ENCODE peak calls at places on chromosome 9, in ten cellular contexts. F, H, O, P, Y, A, I, U, Z and D are unnamed samples.

GRCh38 chr9:131019387-131020239 is 10.6 kb downstream of the LAMC3 start:
- DNase-seq in F (no peak), H (no peak), O (no peak), P (peak), Y (no peak), A (no peak), I (no peak), U (no peak), Z (peak), D (peak)

GRCh38 chr9:93270976-93271375 is 87.0 kb downstream of the WNK2 start:
- DNase-seq in F (no peak), H (peak), O (no peak), P (no peak), Y (no peak), A (no peak), I (no peak), U (no peak), Z (no peak), D (no peak)

GRCh38 chr9:37543468-37543867 is 32.7 kb downstream of the FBXO10 start:
- DNase-seq in F (no peak), H (no peak), O (no peak), P (no peak), Y (no peak), A (no peak), I (no peak), U (no peak), Z (no peak), D (no peak)

GRCh38 chr9:133107245-133107722 is 13.8 kb downstream of the RALGDS start:
- DNase-seq in F (no peak), H (no peak), O (no peak), P (no peak), Y (no peak), A (no peak), I (no peak), U (no peak), Z (no peak), D (no peak)

GRCh38 chr9:83536332-83536731 is 1.9 kb downstream of the FRMD3 start:
- DNase-seq in F (no peak), H (no peak), O (peak), P (no peak), Y (no peak), A (no peak), I (no peak), U (peak), Z (no peak), D (no peak)

GRCh38 chr9:34254141-34254913 is 74.7 kb downstream of the KIF24 start:
- DNase-seq in F (no peak), H (no peak), O (no peak), P (no peak), Y (no peak), A (no peak), I (no peak), U (no peak), Z (peak), D (no peak)

GRCh38 chr9:107425110-107426025 is 64.2 kb downstream of the KLF4 start:
- DNase-seq in F (peak), H (peak), O (peak), P (no peak), Y (peak), A (peak), I (peak), U (peak), Z (peak), D (no peak)

GRCh38 chr9:128245293-128246151 is 30.3 kb downstream of the GOLGA2 start:
- DNase-seq in F (no peak), H (no peak), O (no peak), P (no peak), Y (no peak), A (no peak), I (no peak), U (no peak), Z (peak), D (no peak)

GRCh38 chr9:120873512-120873911 is 3.5 kb downstream of the PHF19 start:
- DNase-seq in F (no peak), H (no peak), O (peak), P (peak), Y (peak), A (peak), I (no peak), U (no peak), Z (no peak), D (no peak)

GRCh38 chr9:135850737-135851136 is 56.6 kb downstream of the CAMSAP1 start:
- DNase-seq in F (no peak), H (no peak), O (no peak), P (no peak), Y (no peak), A (no peak), I (no peak), U (no peak), Z (no peak), D (no peak)

GRCh38 chr9:13427587-13427986 is 148.1 kb upstream of the MPDZ start:
- DNase-seq in F (no peak), H (peak), O (peak), P (no peak), Y (peak), A (peak), I (peak), U (no peak), Z (peak), D (peak)

GRCh38 chr9:86434039-86434726 is 80.0 kb upstream of the TUT7 start:
- DNase-seq in F (peak), H (no peak), O (peak), P (no peak), Y (peak), A (peak), I (peak), U (no peak), Z (peak), D (peak)

GRCh38 chr9:16624356-16624755 is 246.1 kb downstream of the BNC2 start:
- DNase-seq in F (no peak), H (no peak), O (no peak), P (no peak), Y (no peak), A (no peak), I (no peak), U (no peak), Z (no peak), D (no peak)

GRCh38 chr9:83583151-83584014 is 39.6 kb upstream of the IDNK start:
- DNase-seq in F (peak), H (peak), O (peak), P (peak), Y (peak), A (peak), I (peak), U (peak), Z (peak), D (peak)

GRCh38 chr9:99181621-99182020 is 40.1 kb downstream of the ALG2 start:
- DNase-seq in F (peak), H (no peak), O (no peak), P (no peak), Y (no peak), A (no peak), I (no peak), U (no peak), Z (no peak), D (no peak)

GRCh38 chr9:112853882-112854585 is 36.6 kb downstream of the SLC46A2 start:
- DNase-seq in F (no peak), H (no peak), O (no peak), P (no peak), Y (no peak), A (no peak), I (no peak), U (no peak), Z (no peak), D (no peak)

GRCh38 chr9:131398204-131398603 is 4.3 kb downstream of the PRRC2B start:
- DNase-seq in F (peak), H (peak), O (no peak), P (no peak), Y (no peak), A (peak), I (peak), U (no peak), Z (no peak), D (no peak)

GRCh38 chr9:121717141-121717749 is 65.8 kb downstream of the DAB2IP start:
- DNase-seq in F (no peak), H (no peak), O (no peak), P (no peak), Y (no peak), A (no peak), I (no peak), U (no peak), Z (no peak), D (no peak)

GRCh38 chr9:16671591-16672137 is 198.8 kb downstream of the BNC2 start:
- DNase-seq in F (no peak), H (no peak), O (no peak), P (no peak), Y (no peak), A (no peak), I (no peak), U (no peak), Z (peak), D (no peak)

GRCh38 chr9:84513981-84514380 is 155.5 kb upstream of the NTRK2 start:
- DNase-seq in F (no peak), H (no peak), O (peak), P (no peak), Y (no peak), A (no peak), I (no peak), U (no peak), Z (no peak), D (no peak)

GRCh38 chr9:4489919-4490704 is at the start of gene SLC1A1:
- DNase-seq in F (peak), H (peak), O (peak), P (no peak), Y (peak), A (peak), I (peak), U (peak), Z (peak), D (peak)

GRCh38 chr9:82363236-82363635 is 374.7 kb downstream of the SPATA31D1 start:
- DNase-seq in F (no peak), H (no peak), O (no peak), P (no peak), Y (no peak), A (no peak), I (no peak), U (peak), Z (no peak), D (peak)

GRCh38 chr9:132543960-132544359 is 38.4 kb upstream of the BARHL1 start:
- DNase-seq in F (no peak), H (no peak), O (peak), P (no peak), Y (no peak), A (no peak), I (no peak), U (no peak), Z (no peak), D (no peak)

GRCh38 chr9:137127301-137128157 is 11.4 kb upstream of the GRIN1 start:
- DNase-seq in F (peak), H (peak), O (no peak), P (no peak), Y (no peak), A (peak), I (peak), U (no peak), Z (no peak), D (no peak)

GRCh38 chr9:105344283-105344682 is 99.8 kb downstream of the SLC44A1 start:
- DNase-seq in F (no peak), H (no peak), O (no peak), P (no peak), Y (no peak), A (no peak), I (no peak), U (no peak), Z (no peak), D (no peak)